ENCODE peak calls at places on chromosomes 5 and 9, in six cellular contexts. U is HepG2, L is A549, W is K562, I is NB4, Q is GM12878. G is an unnamed sample.
A peak's percentile ranks its signal among the peaks of the same experiment; 100 is the strongest.

GRCh38 chr5:158155811-158156495 is 297.0 kb upstream of the CLINT1 start:
- DNase-seq in U (no peak), L (no peak), I (peak; percentile 3), Q (no peak), W (no peak), G (no peak)

GRCh38 chr5:117943521-117943920 is 1044.8 kb downstream of the DTWD2 start:
- DNase-seq in Q (no peak), I (peak; percentile 1), W (no peak), U (no peak), L (no peak), G (no peak)

GRCh38 chr5:168260353-168261211 is 30.9 kb upstream of the WWC1 start:
- DNase-seq in U (no peak), W (no peak), L (no peak), I (no peak), Q (no peak), G (no peak)

GRCh38 chr5:181059297-181060230 is 19.5 kb downstream of the BTNL9 start:
- DNase-seq in I (no peak), U (no peak), W (no peak), L (no peak), Q (no peak), G (no peak)

GRCh38 chr5:40904994-40905306 is 4.3 kb upstream of the C7 start:
- DNase-seq in Q (no peak), L (no peak), U (no peak), I (no peak), W (no peak), G (no peak)

GRCh38 chr5:115453391-115454095 is 91.0 kb downstream of the FEM1C start:
- DNase-seq in W (no peak), L (no peak), I (no peak), Q (no peak), U (no peak), G (no peak)

GRCh38 chr9:5909999-5910398 is 19.3 kb downstream of the MLANA start:
- DNase-seq in I (no peak), Q (no peak), L (no peak), U (no peak), W (no peak), G (no peak)

GRCh38 chr5:5658226-5658625 is 235.7 kb downstream of the ICE1 start:
- DNase-seq in I (no peak), U (no peak), L (no peak), Q (peak; percentile 3), W (no peak), G (no peak)

GRCh38 chr5:177382423-177383029 is 1.7 kb upstream of the SLC34A1 start:
- DNase-seq in I (peak; percentile 53), L (no peak), W (no peak), U (no peak), Q (no peak), G (peak; percentile 37)

GRCh38 chr9:110815361-110815760 is 146.8 kb downstream of the MUSK start:
- DNase-seq in Q (no peak), I (no peak), L (no peak), U (no peak), W (no peak), G (no peak)

GRCh38 chr5:62206150-62206829 is 99.7 kb upstream of the KIF2A start:
- DNase-seq in Q (no peak), I (peak; percentile 54), W (no peak), L (peak; percentile 28), U (peak; percentile 18), G (no peak)

GRCh38 chr9:114225534-114226288 is 70.4 kb downstream of the COL27A1 start:
- DNase-seq in W (no peak), L (no peak), I (no peak), Q (no peak), U (no peak), G (peak; percentile 65)

GRCh38 chr9:14277202-14277601 is 36.7 kb downstream of the NFIB start:
- DNase-seq in Q (no peak), W (no peak), I (no peak), U (no peak), L (no peak), G (peak; percentile 74)

GRCh38 chr5:66821626-66822429 is 225.6 kb downstream of the MAST4 start:
- DNase-seq in Q (no peak), W (no peak), I (no peak), U (no peak), L (no peak), G (no peak)

GRCh38 chr9:127589955-127590370 is 22.1 kb upstream of the STXBP1 start:
- DNase-seq in I (peak; percentile 65), U (peak; percentile 70), L (peak; percentile 78), W (peak; percentile 78), Q (no peak), G (peak; percentile 71)

GRCh38 chr5:8843766-8844165 is 702.1 kb downstream of the SEMA5A start:
- DNase-seq in W (no peak), U (no peak), Q (no peak), L (no peak), I (no peak), G (no peak)

GRCh38 chr5:169354263-169354662 is 53.3 kb upstream of the SLIT3 start:
- DNase-seq in L (peak; percentile 20), I (no peak), W (no peak), Q (no peak), U (no peak), G (peak; percentile 51)

GRCh38 chr5:7000316-7000715 is 287.1 kb downstream of the TENT4A start:
- DNase-seq in W (no peak), U (no peak), Q (no peak), I (no peak), L (no peak), G (no peak)

GRCh38 chr5:112709416-112709815 is 28.3 kb upstream of the APC start:
- DNase-seq in L (no peak), W (no peak), I (no peak), U (no peak), Q (no peak), G (no peak)

GRCh38 chr5:127492854-127493738 is 24.3 kb upstream of the PRRC1 start:
- DNase-seq in L (peak; percentile 39), Q (peak; percentile 26), I (peak; percentile 46), W (peak; percentile 45), U (peak; percentile 30), G (peak; percentile 78)

GRCh38 chr5:143432658-143433239 is 29.3 kb upstream of the NR3C1 start:
- DNase-seq in W (no peak), Q (no peak), U (peak; percentile 22), L (peak; percentile 53), I (no peak), G (no peak)

GRCh38 chr5:143436871-143437270 is 33.4 kb upstream of the NR3C1 start:
- DNase-seq in L (peak; percentile 24), W (no peak), U (no peak), Q (no peak), I (no peak), G (no peak)

GRCh38 chr5:143435207-143435657 is 31.7 kb upstream of the NR3C1 start:
- DNase-seq in L (no peak), Q (peak; percentile 98), I (peak; percentile 93), U (no peak), W (no peak), G (peak; percentile 18)

GRCh38 chr5:143433680-143434079 is 30.2 kb upstream of the NR3C1 start:
- DNase-seq in W (no peak), I (no peak), L (no peak), U (no peak), Q (no peak), G (no peak)

DNA sequence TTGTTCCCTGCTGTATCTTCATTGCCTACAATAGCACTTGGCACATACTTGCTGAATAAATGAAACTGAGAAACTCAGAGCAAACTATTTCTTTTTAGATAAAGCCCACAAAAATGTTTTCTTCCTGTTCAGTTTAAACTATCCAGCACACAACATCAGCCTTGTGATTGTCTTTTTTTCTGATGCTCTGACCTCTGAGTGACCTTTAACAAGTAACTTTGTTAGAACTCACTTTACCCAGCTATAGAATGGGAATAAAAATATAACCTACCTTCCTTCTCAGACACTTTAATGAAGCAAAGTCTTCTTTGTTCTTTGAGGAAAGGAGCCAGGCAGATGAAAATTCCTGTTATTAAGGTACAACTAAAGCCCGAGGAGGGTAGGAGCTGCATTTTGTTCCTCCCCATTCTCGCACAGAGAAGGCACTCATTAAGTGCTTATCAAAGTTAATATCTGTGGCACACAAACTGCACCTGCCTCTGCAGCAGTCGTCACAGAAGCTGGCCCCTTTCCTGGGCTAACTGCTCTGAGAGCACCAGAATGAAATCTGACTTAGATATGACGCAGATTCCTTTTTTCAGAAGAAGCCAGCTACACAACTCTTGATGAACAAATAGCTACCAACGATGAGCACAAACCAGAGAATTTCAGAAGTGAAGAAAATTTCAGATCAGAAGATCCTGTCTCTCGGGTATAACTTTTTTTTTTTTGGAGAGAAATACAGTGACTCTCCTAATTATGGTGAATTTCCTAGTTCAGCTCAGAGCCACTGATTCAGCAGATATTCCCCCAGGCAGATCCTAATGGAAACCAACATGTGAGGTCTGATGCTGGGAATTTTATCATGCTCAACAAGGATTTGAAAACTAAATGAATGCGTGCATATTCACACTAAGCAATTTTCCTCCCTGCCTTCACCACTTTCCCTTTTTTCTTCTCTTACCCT is 31.0 kb upstream of the NR3C1 start:
- DNase-seq in W (no peak), L (no peak), U (no peak), Q (no peak), I (no peak), G (no peak)
- TF ChIP-seq MAX in W (no peak), L (no peak), U (no peak), Q (no peak), I (no peak), G (no peak)

GRCh38 chr9:30575218-30575617 is 1809.2 kb upstream of the ACO1 start:
- DNase-seq in I (no peak), L (no peak), Q (no peak), W (no peak), U (no peak), G (no peak)
- TF ChIP-seq MYC in I (no peak), L (no peak), Q (no peak), W (no peak), U (no peak), G (no peak)

DNA sequence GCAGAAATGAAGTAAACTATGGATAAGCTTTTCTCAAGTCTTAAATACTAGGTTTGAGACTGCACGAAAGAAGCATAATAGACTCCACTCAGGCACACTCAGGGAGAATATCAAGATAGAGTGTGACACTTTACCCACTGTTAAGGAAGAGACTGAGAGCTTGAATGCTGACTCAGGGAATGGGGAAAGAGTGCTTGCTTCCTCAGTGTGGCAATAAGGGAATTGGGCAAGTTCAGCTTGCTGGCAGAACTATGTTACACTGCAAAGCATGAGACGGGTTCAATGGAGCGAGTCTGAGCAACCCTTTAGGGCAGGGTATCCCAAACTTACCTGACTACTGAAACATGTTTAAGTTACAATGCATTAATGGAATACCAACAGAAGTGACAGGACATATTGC is 237.7 kb upstream of the MEF2C start:
- DNase-seq in W (no peak), I (peak; percentile 30), U (no peak), L (no peak), Q (no peak), G (no peak)
- TF ChIP-seq MAX in W (no peak), I (no peak), U (no peak), L (no peak), Q (no peak), G (no peak)

GRCh38 chr9:91354846-91355245 is 6.9 kb downstream of the AUH start:
- DNase-seq in Q (no peak), L (no peak), U (no peak), W (no peak), I (no peak), G (no peak)
- TF ChIP-seq MYC in Q (no peak), L (no peak), U (no peak), W (no peak), I (no peak), G (no peak)

G was measured in endothelial cell of umbilical vein.